ENCODE peak calls at places on chromosomes 5 and 9, in five cellular contexts. P, X, R, L and F are unnamed samples.
A peak's percentile ranks its signal among the peaks of the same experiment; 100 is the strongest.

GRCh38 chr5:171840701-171841522 is 55.3 kb downstream of the SMIM23 start:
- DNase-seq in P (no peak), R (no peak), X (no peak), L (no peak), F (no peak)

GRCh38 chr5:132458226-132458560 is 32.4 kb downstream of the IRF1 start:
- DNase-seq in R (no peak), L (no peak), P (no peak), X (no peak), F (no peak)

GRCh38 chr9:34554211-34555001 is 31.6 kb upstream of the ENHO start:
- DNase-seq in X (peak; percentile 77), L (no peak), R (no peak), P (peak; percentile 12), F (no peak)

GRCh38 chr5:56475689-56476486 is 242.8 kb upstream of the ANKRD55 start:
- DNase-seq in R (no peak), P (no peak), X (peak; percentile 17), L (no peak), F (no peak)

GRCh38 chr5:177373806-177374205 is 10.4 kb upstream of the SLC34A1 start:
- DNase-seq in R (no peak), L (no peak), P (no peak), X (no peak), F (no peak)

GRCh38 chr5:150525163-150525562 is 17.2 kb downstream of the NDST1 start:
- DNase-seq in L (no peak), X (no peak), R (no peak), P (no peak), F (no peak)

GRCh38 chr9:136901516-136902258 is 15.4 kb downstream of the TRAF2 start:
- DNase-seq in R (peak; percentile 85), P (peak; percentile 55), X (no peak), L (peak; percentile 43), F (no peak)

GRCh38 chr9:22232971-22233370 is 213.7 kb upstream of the DMRTA1 start:
- DNase-seq in P (no peak), L (no peak), X (no peak), R (no peak), F (no peak)

GRCh38 chr5:130871346-130872086 is 293.5 kb downstream of the HINT1 start:
- DNase-seq in L (peak; percentile 28), X (peak; percentile 80), R (peak; percentile 62), P (no peak), F (peak; percentile 34)

GRCh38 chr5:81021486-81021885 is 61.3 kb downstream of the RASGRF2 start:
- DNase-seq in R (no peak), L (no peak), P (no peak), X (no peak), F (no peak)

GRCh38 chr9:14661421-14662059 is 31.7 kb downstream of the ZDHHC21 start:
- DNase-seq in R (no peak), X (no peak), L (no peak), P (no peak), F (peak; percentile 61)

GRCh38 chr5:137737349-137738256 is 1.7 kb upstream of the KLHL3 start:
- DNase-seq in R (peak; percentile 66), P (no peak), L (no peak), X (peak; percentile 29), F (peak; percentile 65)

GRCh38 chr5:32545102-32545847 is 40.1 kb upstream of the SUB1 start:
- DNase-seq in L (no peak), R (no peak), X (no peak), P (no peak), F (no peak)

GRCh38 chr9:89686134-89686533 is 81.3 kb downstream of the GADD45G start:
- DNase-seq in X (no peak), R (no peak), L (no peak), P (peak; percentile 45), F (no peak)

GRCh38 chr5:157049605-157050004 is 9.3 kb downstream of the HAVCR1 start:
- DNase-seq in P (peak; percentile 81), X (no peak), R (peak; percentile 51), L (no peak), F (no peak)

GRCh38 chr5:145385276-145385675 is 449.9 kb downstream of the PRELID2 start:
- DNase-seq in L (no peak), X (no peak), P (no peak), R (no peak), F (no peak)

GRCh38 chr9:34383904-34384303 is 7.2 kb upstream of the MYORG start:
- DNase-seq in P (peak; percentile 14), R (no peak), L (no peak), X (no peak), F (no peak)

GRCh38 chr5:125410501-125411162 is 664.2 kb upstream of the ZNF608 start:
- DNase-seq in R (no peak), L (no peak), P (no peak), X (no peak), F (peak; percentile 59)

GRCh38 chr9:102966999-102967398 is 28.1 kb upstream of the CYLC2 start:
- DNase-seq in L (no peak), P (no peak), R (no peak), X (no peak), F (no peak)

GRCh38 chr5:180289433-180289832 is 2.5 kb downstream of the MAPK9 start:
- DNase-seq in L (no peak), R (no peak), X (no peak), P (no peak), F (no peak)

GRCh38 chr9:77472646-77473045 is 175.5 kb downstream of the GNA14 start:
- DNase-seq in P (no peak), X (no peak), L (no peak), R (no peak), F (no peak)

GRCh38 chr9:18490591-18491370 is 16.8 kb downstream of the ADAMTSL1 start:
- DNase-seq in L (no peak), X (no peak), R (no peak), P (no peak), F (peak; percentile 97)

GRCh38 chr9:98609646-98610045 is 99.1 kb downstream of the GABBR2 start:
- DNase-seq in L (no peak), X (no peak), R (no peak), P (no peak), F (no peak)

GRCh38 chr5:42923710-42924109 is 112.0 kb upstream of the SELENOP start:
- DNase-seq in P (no peak), L (no peak), R (no peak), X (no peak), F (peak; percentile 28)

GRCh38 chr5:149732500-149733128 is 2.5 kb downstream of the PPARGC1B start:
- DNase-seq in X (peak; percentile 73), P (no peak), L (no peak), R (no peak), F (peak; percentile 35)

GRCh38 chr5:104062495-104063377 is 500.1 kb upstream of the NUDT12 start:
- DNase-seq in L (no peak), P (peak; percentile 70), R (peak; percentile 63), X (peak; percentile 49), F (no peak)

GRCh38 chr5:134000116-134000515 is 4.7 kb downstream of the VDAC1 start:
- DNase-seq in L (no peak), P (no peak), R (no peak), X (no peak), F (no peak)

GRCh38 chr5:150022163-150022540 is 21.6 kb downstream of the HMGXB3 start:
- DNase-seq in X (no peak), P (no peak), R (peak; percentile 29), L (no peak), F (peak; percentile 94)

GRCh38 chr9:111069233-111069632 is 31.0 kb upstream of the LPAR1 start:
- DNase-seq in X (no peak), P (no peak), L (no peak), R (no peak), F (no peak)

GRCh38 chr9:111076043-111076442 is 37.8 kb upstream of the LPAR1 start:
- DNase-seq in X (no peak), R (no peak), L (no peak), P (no peak), F (no peak)

GRCh38 chr9:111078391-111079038 is 40.2 kb upstream of the LPAR1 start:
- DNase-seq in P (no peak), L (no peak), R (no peak), X (no peak), F (peak; percentile 16)

GRCh38 chr9:111076519-111076918 is 38.2 kb upstream of the LPAR1 start:
- DNase-seq in R (no peak), L (no peak), P (no peak), X (no peak), F (no peak)

GRCh38 chr9:111074395-111074794 is 36.1 kb upstream of the LPAR1 start:
- DNase-seq in P (no peak), X (no peak), R (no peak), L (no peak), F (peak; percentile 42)
- TF ChIP-seq CTCF in P (no peak), X (peak; percentile 43), R (no peak), L (no peak), F (no peak)

GRCh38 chr5:98769256-98770157 is 4.0 kb upstream of the RGMB start:
- DNase-seq in X (peak; percentile 85), R (peak; percentile 54), L (no peak), P (no peak), F (peak; percentile 51)
- TF ChIP-seq CTCF in X (peak; percentile 64), R (no peak), L (peak; percentile 25), P (peak; percentile 14), F (no peak)

GRCh38 chr9:126965077-126965476 is 50.5 kb downstream of the RALGPS1 start:
- DNase-seq in X (peak; percentile 41), P (no peak), L (no peak), R (no peak), F (peak; percentile 26)
- TF ChIP-seq CTCF in X (no peak), P (no peak), L (no peak), R (no peak), F (no peak)

DNA sequence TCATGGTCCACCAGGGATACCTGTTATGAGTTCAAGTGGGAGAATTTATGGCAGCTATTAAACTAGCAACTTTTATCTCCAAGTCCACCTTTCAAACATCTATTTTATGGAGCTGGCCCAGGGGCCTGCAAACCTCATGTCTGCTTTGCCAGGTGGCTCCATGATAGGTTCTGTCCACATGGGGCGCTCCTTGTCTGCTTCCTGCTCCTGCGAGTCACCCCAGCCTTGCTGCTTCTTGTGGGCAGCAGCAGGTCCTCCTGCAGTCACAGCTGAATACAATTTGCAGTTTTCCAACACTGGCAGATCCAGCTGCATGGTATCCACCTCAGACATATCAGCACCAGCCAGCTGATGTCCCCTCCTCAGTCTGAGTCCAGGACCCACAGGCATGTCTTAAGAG is 39.6 kb upstream of the FRRS1L start:
- DNase-seq in L (no peak), P (no peak), X (peak; percentile 85), R (no peak), F (no peak)
- TF ChIP-seq CTCF in L (no peak), P (no peak), X (peak; percentile 71), R (no peak), F (peak; percentile 24)

DNA sequence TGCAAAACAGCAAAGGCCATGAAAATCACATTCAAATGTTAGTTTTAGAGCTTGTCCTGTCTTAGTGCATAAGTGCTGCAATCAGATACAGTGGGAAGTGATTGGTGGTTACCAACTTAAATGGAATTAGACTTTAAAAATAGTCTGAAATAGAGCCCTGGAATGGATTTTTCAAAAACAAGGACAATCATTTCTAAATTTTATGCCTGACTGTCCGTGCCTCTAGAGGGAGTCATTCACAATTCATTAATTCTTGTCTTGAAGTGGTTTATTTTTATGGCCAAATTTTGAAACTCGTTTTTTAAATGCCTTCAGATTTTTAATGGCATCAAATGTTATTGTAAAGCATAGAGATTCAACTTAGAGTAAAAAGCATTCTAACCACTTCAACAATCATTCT is 561.8 kb upstream of the DAB2 start:
- DNase-seq in L (no peak), P (no peak), R (no peak), X (no peak), F (no peak)
- TF ChIP-seq CTCF in L (no peak), P (no peak), R (no peak), X (peak; percentile 30), F (no peak)